ENCODE peak calls at places on chromosomes 12 and 14, in ten cellular contexts. S is WTC11; C is retina; U is endothelial cell; T is SK-N-SH; A is stimulated activated CD4-positive, alpha-beta T cell treated with anti-CD3 and anti-CD28 coated beads, TNF-alpha, amount 100 ng/mL, for 24 hours; N is mucosa of descending colon; I is amniotic stem cell; Y is mucosa of gallbladder; R is T-helper 2 cell. L is an unnamed sample.

GRCh38 chr12:55637467-55637866 is 775 bp downstream of the OR10P1 start:
- DNase-seq in I (no peak), R (peak; percentile 54), C (no peak), Y (no peak), S (no peak), T (no peak), U (no peak), N (no peak), A (no peak), L (no peak)

GRCh38 chr12:130026608-130027176 is 122.9 kb upstream of the TMEM132D start:
- DNase-seq in C (peak; percentile 37), A (no peak), U (no peak), R (no peak), I (no peak), N (no peak), S (peak; percentile 33), Y (peak; percentile 31), T (peak; percentile 67), L (no peak)

GRCh38 chr12:66678640-66679268 is at the start of gene GRIP1:
- DNase-seq in U (no peak), I (no peak), T (no peak), S (no peak), A (no peak), R (no peak), Y (no peak), C (peak; percentile 66), N (no peak), L (no peak)

GRCh38 chr12:104615048-104615561 is 158.4 kb downstream of the CHST11 start:
- DNase-seq in R (no peak), I (no peak), S (no peak), T (no peak), N (peak; percentile 55), C (no peak), Y (peak; percentile 61), A (no peak), U (no peak), L (no peak)

GRCh38 chr14:60753264-60754126 is 18.9 kb downstream of the MNAT1 start:
- DNase-seq in A (peak; percentile 21), I (no peak), N (no peak), S (no peak), C (no peak), T (no peak), U (no peak), Y (peak; percentile 25), R (peak; percentile 80), L (no peak)

GRCh38 chr14:74475678-74476077 is 17.4 kb downstream of the NPC2 start:
- DNase-seq in Y (no peak), N (no peak), I (peak; percentile 30), T (no peak), A (no peak), S (no peak), R (no peak), C (no peak), U (no peak), L (no peak)

GRCh38 chr14:72613196-72613974 is 280.5 kb downstream of the DPF3 start:
- DNase-seq in C (no peak), Y (peak; percentile 55), R (no peak), T (peak; percentile 63), S (no peak), N (no peak), I (no peak), A (no peak), U (no peak), L (no peak)

GRCh38 chr12:105067511-105068031 is 16.7 kb downstream of the ALDH1L2 start:
- DNase-seq in C (no peak), I (no peak), U (no peak), Y (no peak), A (no peak), S (no peak), R (no peak), T (no peak), N (no peak), L (no peak)

GRCh38 chr14:35401853-35402252 is 2.7 kb downstream of the NFKBIA start:
- DNase-seq in R (no peak), T (no peak), A (no peak), I (no peak), U (no peak), C (no peak), S (no peak), Y (peak; percentile 21), N (no peak), L (no peak)

GRCh38 chr12:108730337-108731104 is 797 bp downstream of the CORO1C start:
- DNase-seq in I (peak; percentile 35), R (peak; percentile 29), T (peak; percentile 74), A (no peak), U (peak; percentile 65), S (peak; percentile 72), C (peak; percentile 86), Y (peak; percentile 40), N (peak; percentile 85), L (peak; percentile 72)

GRCh38 chr12:111369496-111370220 is 763 bp upstream of the PHETA1 start:
- DNase-seq in C (no peak), T (no peak), I (no peak), R (no peak), S (no peak), A (no peak), Y (no peak), U (no peak), N (no peak), L (no peak)

GRCh38 chr12:115451785-115452736 is 768.1 kb upstream of the TBX3 start:
- DNase-seq in S (peak; percentile 64), C (peak; percentile 64), A (no peak), T (peak; percentile 88), I (no peak), Y (no peak), U (peak; percentile 42), N (no peak), R (no peak), L (no peak)

GRCh38 chr12:111330800-111331752 is 37.8 kb downstream of the PHETA1 start:
- DNase-seq in N (no peak), Y (no peak), S (no peak), I (peak; percentile 9), C (peak; percentile 23), A (no peak), T (no peak), U (no peak), R (no peak), L (no peak)

GRCh38 chr12:4701863-4702262 is 18.3 kb upstream of the GALNT8 start:
- DNase-seq in N (no peak), U (no peak), I (no peak), R (no peak), A (no peak), T (no peak), Y (no peak), C (no peak), S (no peak), L (no peak)

GRCh38 chr12:76183459-76184186 is 99.1 kb upstream of the NAP1L1 start:
- DNase-seq in I (peak; percentile 94), S (no peak), C (no peak), R (no peak), A (peak; percentile 21), T (no peak), N (no peak), Y (no peak), U (no peak), L (peak; percentile 82)

GRCh38 chr12:105474672-105475071 is 144.2 kb downstream of the C12orf75 start:
- DNase-seq in Y (no peak), I (no peak), N (no peak), T (no peak), S (no peak), R (no peak), C (no peak), U (no peak), A (no peak), L (peak; percentile 20)